ENCODE peak calls at places on chromosome 2, in seven cellular contexts. One of them, this sample, is unnamed.

GRCh38 chr2:238655131-238655860 is 192.6 kb upstream of the TWIST2 start:
- DNase-seq in HFFc6: no peak
- DNase-seq in neural crest cell: no peak
- DNase-seq in iris pigment epithelial cell: no peak
- DNase-seq in retina: no peak
- DNase-seq in A549: no peak
- DNase-seq in NCI-H1417: no peak
- DNase-seq in this sample: no peak

GRCh38 chr2:59885536-59885935 is 667.9 kb downstream of the BCL11A start:
- DNase-seq in iris pigment epithelial cell: no peak
- DNase-seq in NCI-H1417: no peak
- DNase-seq in A549: no peak
- DNase-seq in retina: no peak
- DNase-seq in HFFc6: no peak
- DNase-seq in neural crest cell: no peak
- DNase-seq in this sample: no peak

GRCh38 chr2:88626171-88627054 is 851 bp downstream of the EIF2AK3 start:
- DNase-seq in neural crest cell: peak
- DNase-seq in NCI-H1417: peak
- DNase-seq in HFFc6: no peak
- DNase-seq in retina: peak
- DNase-seq in A549: peak
- DNase-seq in iris pigment epithelial cell: no peak
- DNase-seq in this sample: peak

GRCh38 chr2:180572346-180572745 is 408.1 kb upstream of the UBE2E3 start:
- DNase-seq in NCI-H1417: peak
- DNase-seq in retina: no peak
- DNase-seq in HFFc6: peak
- DNase-seq in A549: no peak
- DNase-seq in neural crest cell: no peak
- DNase-seq in iris pigment epithelial cell: no peak
- DNase-seq in this sample: no peak

GRCh38 chr2:218984239-218985020 is 554 bp downstream of the FEV start:
- DNase-seq in HFFc6: no peak
- DNase-seq in iris pigment epithelial cell: no peak
- DNase-seq in NCI-H1417: peak
- DNase-seq in retina: no peak
- DNase-seq in neural crest cell: no peak
- DNase-seq in A549: no peak
- DNase-seq in this sample: no peak

GRCh38 chr2:98822301-98823164 is 91.6 kb upstream of the MGAT4A start:
- DNase-seq in iris pigment epithelial cell: no peak
- DNase-seq in NCI-H1417: no peak
- DNase-seq in HFFc6: no peak
- DNase-seq in neural crest cell: peak
- DNase-seq in A549: no peak
- DNase-seq in retina: peak
- DNase-seq in this sample: no peak

GRCh38 chr2:203685081-203685621 is 21.3 kb upstream of the CD28 start:
- DNase-seq in neural crest cell: no peak
- DNase-seq in HFFc6: peak
- DNase-seq in iris pigment epithelial cell: peak
- DNase-seq in retina: no peak
- DNase-seq in NCI-H1417: no peak
- DNase-seq in A549: no peak
- DNase-seq in this sample: no peak

GRCh38 chr2:226644342-226644957 is 155.2 kb downstream of the IRS1 start:
- DNase-seq in iris pigment epithelial cell: peak
- DNase-seq in neural crest cell: no peak
- DNase-seq in retina: peak
- DNase-seq in A549: no peak
- DNase-seq in HFFc6: peak
- DNase-seq in NCI-H1417: no peak
- DNase-seq in this sample: no peak

GRCh38 chr2:42040643-42041277 is 7.1 kb upstream of the PKDCC start:
- DNase-seq in neural crest cell: no peak
- DNase-seq in A549: no peak
- DNase-seq in HFFc6: no peak
- DNase-seq in iris pigment epithelial cell: no peak
- DNase-seq in NCI-H1417: peak
- DNase-seq in retina: no peak
- DNase-seq in this sample: no peak

GRCh38 chr2:191748528-191749180 is 70.7 kb downstream of the NABP1 start:
- DNase-seq in A549: no peak
- DNase-seq in retina: no peak
- DNase-seq in HFFc6: no peak
- DNase-seq in iris pigment epithelial cell: peak
- DNase-seq in neural crest cell: no peak
- DNase-seq in NCI-H1417: no peak
- DNase-seq in this sample: no peak

GRCh38 chr2:22291074-22291473 is 1093.9 kb upstream of the KLHL29 start:
- DNase-seq in retina: no peak
- DNase-seq in A549: no peak
- DNase-seq in iris pigment epithelial cell: no peak
- DNase-seq in NCI-H1417: no peak
- DNase-seq in neural crest cell: no peak
- DNase-seq in HFFc6: no peak
- DNase-seq in this sample: no peak

GRCh38 chr2:102967451-102967850 is 205.6 kb downstream of the TMEM182 start:
- DNase-seq in neural crest cell: no peak
- DNase-seq in retina: no peak
- DNase-seq in NCI-H1417: peak
- DNase-seq in HFFc6: peak
- DNase-seq in iris pigment epithelial cell: peak
- DNase-seq in A549: no peak
- DNase-seq in this sample: no peak

GRCh38 chr2:170176212-170176611 is 1.7 kb upstream of the MYO3B start:
- DNase-seq in iris pigment epithelial cell: no peak
- DNase-seq in HFFc6: no peak
- DNase-seq in neural crest cell: no peak
- DNase-seq in retina: no peak
- DNase-seq in A549: no peak
- DNase-seq in NCI-H1417: no peak
- DNase-seq in this sample: no peak

GRCh38 chr2:135473567-135473966 is 57.5 kb downstream of the ZRANB3 start:
- DNase-seq in iris pigment epithelial cell: peak
- DNase-seq in neural crest cell: no peak
- DNase-seq in A549: peak
- DNase-seq in HFFc6: no peak
- DNase-seq in NCI-H1417: peak
- DNase-seq in retina: no peak
- DNase-seq in this sample: no peak

GRCh38 chr2:21118302-21118920 is 5.4 kb upstream of the TDRD15 start:
- DNase-seq in NCI-H1417: peak
- DNase-seq in retina: peak
- DNase-seq in HFFc6: peak
- DNase-seq in neural crest cell: peak
- DNase-seq in iris pigment epithelial cell: peak
- DNase-seq in A549: peak
- DNase-seq in this sample: peak

GRCh38 chr2:59237311-59237710 is 996.2 kb upstream of the FANCL start:
- DNase-seq in iris pigment epithelial cell: peak
- DNase-seq in A549: no peak
- DNase-seq in NCI-H1417: no peak
- DNase-seq in retina: no peak
- DNase-seq in neural crest cell: no peak
- DNase-seq in HFFc6: no peak
- DNase-seq in this sample: no peak

GRCh38 chr2:2399390-2399789 is 68.3 kb upstream of the MYT1L start:
- DNase-seq in iris pigment epithelial cell: no peak
- DNase-seq in retina: no peak
- DNase-seq in neural crest cell: no peak
- DNase-seq in HFFc6: no peak
- DNase-seq in A549: no peak
- DNase-seq in NCI-H1417: no peak
- DNase-seq in this sample: no peak

GRCh38 chr2:54845514-54845913 is 122.1 kb downstream of the EML6 start:
- DNase-seq in HFFc6: no peak
- DNase-seq in NCI-H1417: no peak
- DNase-seq in retina: no peak
- DNase-seq in iris pigment epithelial cell: no peak
- DNase-seq in neural crest cell: no peak
- DNase-seq in A549: no peak
- DNase-seq in this sample: no peak

GRCh38 chr2:31138037-31138962 is at the start of gene GALNT14:
- DNase-seq in neural crest cell: peak
- DNase-seq in iris pigment epithelial cell: peak
- DNase-seq in retina: peak
- DNase-seq in HFFc6: peak
- DNase-seq in NCI-H1417: peak
- DNase-seq in A549: peak
- DNase-seq in this sample: peak

GRCh38 chr2:23386422-23387220 is 1.6 kb downstream of the KLHL29 start:
- DNase-seq in NCI-H1417: peak
- DNase-seq in HFFc6: no peak
- DNase-seq in neural crest cell: peak
- DNase-seq in retina: peak
- DNase-seq in iris pigment epithelial cell: peak
- DNase-seq in A549: peak
- DNase-seq in this sample: no peak

GRCh38 chr2:66840321-66841014 is 405.5 kb downstream of the MEIS1 start:
- DNase-seq in NCI-H1417: no peak
- DNase-seq in A549: no peak
- DNase-seq in HFFc6: peak
- DNase-seq in neural crest cell: no peak
- DNase-seq in retina: no peak
- DNase-seq in iris pigment epithelial cell: peak
- DNase-seq in this sample: no peak

GRCh38 chr2:189379287-189379630 is 62.0 kb upstream of the WDR75 start:
- DNase-seq in A549: peak
- DNase-seq in HFFc6: peak
- DNase-seq in NCI-H1417: peak
- DNase-seq in neural crest cell: no peak
- DNase-seq in iris pigment epithelial cell: peak
- DNase-seq in retina: no peak
- DNase-seq in this sample: peak